ENCODE peak calls at places on chromosome 22, in six cellular contexts. Z, P, I, R, X and U are unnamed samples.

GRCh38 chr22:24758164-24758799 is 16.2 kb downstream of the PIWIL3 start:
- DNase-seq in Z (peak), R (no peak), I (peak), X (no peak), P (peak), U (peak)

GRCh38 chr22:17237031-17237668 is 17.9 kb upstream of the ADA2 start:
- DNase-seq in X (no peak), I (no peak), Z (no peak), P (no peak), R (peak), U (no peak)

GRCh38 chr22:26851125-26851524 is 193.7 kb downstream of the MIAT start:
- DNase-seq in P (no peak), R (no peak), X (no peak), Z (no peak), I (no peak), U (no peak)

GRCh38 chr22:45996241-45997076 is 19.5 kb upstream of the WNT7B start:
- DNase-seq in Z (no peak), P (no peak), R (no peak), X (no peak), I (no peak), U (no peak)

GRCh38 chr22:20771918-20772625 is 1.8 kb upstream of the SERPIND1 start:
- DNase-seq in X (no peak), Z (no peak), P (no peak), I (no peak), R (no peak), U (no peak)

GRCh38 chr22:25013634-25014033 is 61.1 kb downstream of the KIAA1671 start:
- DNase-seq in X (no peak), R (no peak), Z (no peak), P (no peak), I (no peak), U (no peak)

GRCh38 chr22:26669060-26669481 is 11.7 kb downstream of the MIAT start:
- DNase-seq in P (no peak), I (peak), R (no peak), Z (peak), X (no peak), U (no peak)

GRCh38 chr22:28541137-28541536 is 138.5 kb downstream of the TTC28 start:
- DNase-seq in I (no peak), R (no peak), P (no peak), X (peak), Z (no peak), U (no peak)

GRCh38 chr22:19644314-19645223 is 69.7 kb upstream of the SEPTIN5 start:
- DNase-seq in R (no peak), X (no peak), I (peak), Z (no peak), P (peak), U (no peak)

GRCh38 chr22:39959640-39960447 is at the start of gene TMA7B:
- DNase-seq in R (no peak), I (peak), Z (no peak), P (peak), X (no peak), U (no peak)

GRCh38 chr22:42939941-42940653 is 74.9 kb downstream of the PACSIN2 start:
- DNase-seq in P (no peak), X (no peak), Z (peak), I (no peak), R (no peak), U (no peak)

GRCh38 chr22:44461614-44462013 is 36.4 kb downstream of the RTL6 start:
- DNase-seq in Z (no peak), R (no peak), X (no peak), P (no peak), I (no peak), U (no peak)

GRCh38 chr22:32482708-32483107 is 8.1 kb downstream of the FBXO7 start:
- DNase-seq in I (no peak), Z (no peak), R (peak), P (peak), X (no peak), U (no peak)
- TF ChIP-seq JUND in I (no peak), Z (no peak), R (no peak), P (no peak), X (no peak), U (no peak)

GRCh38 chr22:49241174-49241851 is 586.4 kb downstream of the BRD1 start:
- DNase-seq in R (no peak), Z (no peak), X (no peak), P (no peak), I (no peak), U (no peak)
- TF ChIP-seq JUND in R (no peak), Z (no peak), X (no peak), P (no peak), I (no peak), U (no peak)

DNA sequence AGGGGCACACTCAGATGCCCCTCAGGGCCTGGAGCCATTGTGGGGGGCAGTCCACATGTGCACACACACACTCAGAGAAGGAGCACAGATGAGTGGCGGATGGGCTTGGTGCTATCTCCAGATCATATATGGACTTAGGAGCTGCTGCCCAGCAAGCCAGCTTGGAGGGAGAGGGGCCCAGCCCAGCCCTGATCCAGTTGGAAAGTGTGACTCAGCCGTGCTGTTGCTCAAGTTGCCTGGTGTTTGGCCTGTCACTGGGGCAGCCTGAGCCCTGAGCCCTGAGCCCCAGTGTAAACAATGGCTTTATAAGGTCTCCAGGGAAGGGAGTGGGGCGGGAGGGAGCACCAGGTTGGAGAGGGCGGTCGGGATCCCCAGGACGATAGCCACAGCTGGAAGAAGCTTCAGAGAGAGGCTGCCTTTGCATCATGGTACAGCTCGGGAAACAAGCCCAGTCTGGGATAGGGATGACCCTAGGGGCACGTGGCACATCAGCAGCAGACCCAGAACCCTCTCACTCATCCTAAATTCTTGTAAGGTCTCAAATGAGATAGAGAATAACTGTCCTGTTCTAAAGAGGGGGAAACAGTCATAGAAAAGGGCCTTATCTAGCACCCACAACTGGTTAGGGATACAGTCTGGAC is 4.8 kb downstream of the SELENOM start:
- DNase-seq in X (no peak), R (no peak), P (no peak), I (no peak), Z (no peak), U (no peak)
- TF ChIP-seq JUND in X (no peak), R (no peak), P (peak), I (peak), Z (peak), U (no peak)

DNA sequence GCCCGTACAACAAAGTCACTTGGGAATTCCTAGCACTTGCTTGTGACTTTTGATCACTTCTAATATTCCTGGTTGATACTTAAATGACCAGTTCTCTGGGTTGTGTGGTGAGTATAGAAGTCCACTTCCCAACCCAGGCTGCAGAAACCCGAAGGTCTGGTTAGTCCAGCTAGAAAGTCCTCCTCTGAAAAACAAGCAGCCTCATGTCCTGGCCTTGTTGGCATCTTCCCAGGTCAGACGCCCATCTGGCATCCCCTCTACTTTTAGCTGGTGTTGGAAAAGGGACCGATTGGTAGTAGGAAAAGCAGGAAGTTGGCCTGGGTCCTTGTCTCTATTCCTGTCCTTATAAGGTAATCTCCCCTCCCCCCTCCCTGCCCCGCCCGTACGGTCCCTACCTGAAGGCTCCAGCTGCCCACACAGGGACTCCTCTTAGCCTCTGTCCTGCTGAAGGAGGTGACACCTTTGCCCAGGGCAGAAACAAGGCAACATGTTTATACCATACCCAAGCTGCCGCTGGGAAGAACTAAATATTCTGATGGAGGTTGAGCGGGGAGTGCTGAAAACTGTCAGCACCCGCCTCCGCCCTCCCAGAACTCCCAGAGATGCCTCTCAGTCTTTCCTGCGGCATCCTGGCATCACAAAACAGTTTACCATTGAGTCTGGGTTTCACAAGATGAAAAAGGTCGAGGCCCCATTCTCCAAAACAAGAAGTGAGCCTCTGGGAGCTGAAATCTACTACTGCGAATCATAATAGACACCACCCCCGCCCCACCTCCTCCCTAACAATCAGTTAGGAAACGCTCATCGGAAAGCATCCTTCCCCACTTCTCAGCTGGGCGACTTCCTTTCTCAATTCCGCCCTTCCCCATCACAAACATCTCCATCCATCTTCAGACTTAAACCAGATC is 1.3 kb downstream of the SUN2 start:
- DNase-seq in P (peak), Z (no peak), X (no peak), R (no peak), I (no peak), U (peak)
- TF ChIP-seq JUND in P (no peak), Z (no peak), X (no peak), R (no peak), I (no peak), U (no peak)

GRCh38 chr22:33447733-33448132 is 389.6 kb upstream of the SYN3 start:
- DNase-seq in I (no peak), R (no peak), Z (no peak), P (no peak), X (no peak), U (no peak)

GRCh38 chr22:33450756-33451155 is 392.6 kb upstream of the SYN3 start:
- DNase-seq in P (no peak), Z (no peak), I (no peak), R (no peak), X (no peak), U (no peak)

GRCh38 chr22:33455036-33455435 is 396.9 kb upstream of the SYN3 start:
- DNase-seq in I (no peak), X (no peak), Z (no peak), R (no peak), P (no peak), U (no peak)

DNA sequence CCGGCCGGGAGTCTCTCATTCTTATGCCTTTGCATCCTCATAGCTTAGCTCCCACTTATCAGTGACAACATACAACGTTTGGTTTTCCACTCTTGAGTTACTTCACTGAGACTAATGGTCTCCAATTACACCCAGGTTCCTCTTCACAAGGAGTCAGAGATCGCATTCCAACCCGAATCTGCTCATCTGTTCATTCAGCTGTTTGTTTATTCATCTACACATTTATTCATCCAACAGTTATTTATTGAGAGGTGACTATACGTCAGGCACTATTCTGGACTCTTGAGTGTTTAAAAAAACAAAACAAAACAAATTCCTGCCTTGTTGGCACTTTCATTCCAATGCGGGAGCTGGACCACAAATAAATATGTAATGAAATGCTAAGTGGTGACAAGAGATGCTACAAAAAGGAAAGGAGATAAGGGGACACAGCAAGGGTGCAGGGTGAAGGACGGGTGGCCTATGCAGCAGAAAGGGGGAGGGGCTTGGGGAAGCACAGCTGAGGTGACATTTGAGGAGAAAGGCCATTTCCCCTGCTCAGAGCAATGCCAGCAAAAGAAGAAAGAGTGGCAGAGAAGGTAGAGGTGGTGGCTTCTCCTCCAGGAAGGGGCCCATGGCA is 393.8 kb upstream of the SYN3 start:
- DNase-seq in Z (no peak), X (no peak), I (no peak), R (no peak), P (no peak), U (peak)
- TF ChIP-seq JUND in Z (no peak), X (no peak), I (no peak), R (no peak), P (no peak), U (no peak)

DNA sequence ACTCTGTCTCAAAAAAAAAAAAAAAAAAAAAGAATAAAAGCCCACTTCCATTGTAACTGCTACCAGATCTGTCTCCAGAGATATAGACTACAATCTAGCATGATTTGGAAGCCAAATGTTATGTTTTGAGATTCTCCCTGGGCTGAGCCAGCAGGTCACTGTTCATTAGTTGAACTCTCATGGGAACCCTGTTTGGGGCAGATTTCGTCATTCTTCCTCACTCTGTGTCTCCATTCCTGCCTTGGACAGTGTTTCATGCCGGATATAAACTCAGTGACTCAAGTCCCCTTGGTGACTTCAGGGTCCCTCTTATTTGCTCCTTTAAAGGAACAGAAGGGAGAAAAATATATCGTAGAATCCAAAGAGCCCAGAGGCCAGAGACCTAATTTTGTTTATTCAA is 378.1 kb downstream of the LARGE1 start:
- DNase-seq in X (no peak), R (no peak), I (no peak), P (no peak), Z (no peak), U (no peak)
- TF ChIP-seq JUND in X (no peak), R (no peak), I (no peak), P (no peak), Z (no peak), U (no peak)

DNA sequence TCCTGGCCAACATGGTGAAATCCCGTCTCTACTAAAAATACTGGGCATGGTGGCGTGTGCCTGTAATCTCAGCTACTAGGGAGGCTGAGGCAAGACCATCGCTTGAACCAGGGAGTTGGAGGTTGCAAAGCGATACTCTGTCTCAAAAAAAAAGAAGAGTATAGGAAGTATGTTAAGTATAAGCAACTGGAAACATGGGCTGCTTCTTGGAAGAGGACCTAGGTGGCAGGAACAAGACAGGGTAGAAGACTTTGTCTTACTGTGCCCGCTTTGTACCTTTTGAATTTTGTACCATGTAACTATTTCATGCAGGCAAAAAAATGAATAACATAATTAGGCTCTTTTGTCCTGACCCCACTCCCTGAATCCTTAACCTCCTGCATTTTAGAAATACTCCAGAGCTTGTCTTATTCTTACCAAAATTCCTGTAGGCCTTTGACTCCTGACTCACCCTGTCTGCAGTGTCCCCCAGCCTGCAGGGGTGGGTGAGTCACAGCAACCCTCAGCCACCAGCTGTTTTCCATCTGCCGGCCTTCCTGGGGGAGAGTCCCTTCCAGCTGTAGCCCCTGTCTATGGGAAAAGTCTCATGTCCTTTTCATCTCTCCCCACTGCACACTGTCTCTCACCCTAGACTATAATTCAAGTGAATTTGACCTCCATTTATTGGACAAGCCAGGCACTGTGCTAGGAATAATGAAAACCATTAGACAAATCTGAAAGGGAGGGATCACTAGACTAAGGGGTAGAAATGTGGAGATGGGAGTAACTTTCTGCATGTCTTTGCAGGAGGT is 41.8 kb downstream of the TXN2 start:
- DNase-seq in Z (no peak), X (no peak), R (no peak), P (peak), I (peak), U (no peak)
- TF ChIP-seq JUND in Z (peak), X (no peak), R (no peak), P (no peak), I (peak), U (no peak)